ENCODE peak calls at places on chromosomes 12 and 14, in eight cellular contexts. Z is AG09319, C is endodermal cell, W is hepatocyte, X is right lobe of liver, R is mucosa of descending colon, V is GM10248, Y is bronchial epithelial cell. N is an unnamed sample.

GRCh38 chr12:49619286-49619685 is 4.1 kb upstream of the PRPF40B start:
- DNase-seq in Z (no peak), C (no peak), W (no peak), X (no peak), R (no peak), V (no peak), Y (peak; percentile 65), N (no peak)

GRCh38 chr12:115640929-115641328 is 636.6 kb downstream of the MED13L start:
- DNase-seq in Z (no peak), C (no peak), W (no peak), X (no peak), R (no peak), V (no peak), Y (peak; percentile 29), N (no peak)

GRCh38 chr12:100154472-100155247 is 12.0 kb upstream of the BLTP3B start:
- DNase-seq in Z (no peak), C (peak; percentile 99), W (peak; percentile 67), X (peak; percentile 85), R (peak; percentile 89), V (peak; percentile 78), Y (peak; percentile 53), N (no peak)

GRCh38 chr12:4505381-4505986 is 33.2 kb upstream of the RAD51AP1 start:
- DNase-seq in Z (no peak), C (no peak), W (no peak), X (no peak), R (no peak), V (no peak), Y (peak; percentile 7), N (peak; percentile 12)

GRCh38 chr12:100128509-100128908 is 14.2 kb downstream of the BLTP3B start:
- DNase-seq in Z (no peak), C (peak; percentile 88), W (peak; percentile 31), X (no peak), R (no peak), V (no peak), Y (peak; percentile 72), N (no peak)

GRCh38 chr12:114684098-114684869 is at the start of gene TBX3:
- DNase-seq in Z (peak; percentile 99), C (peak; percentile 99), W (peak; percentile 99), X (peak; percentile 96), R (peak; percentile 94), V (no peak), Y (peak; percentile 74), N (peak; percentile 98)

GRCh38 chr14:90820958-90821357 is 4.7 kb upstream of the TTC7B start:
- DNase-seq in Z (no peak), C (no peak), W (no peak), X (peak; percentile 70), R (peak; percentile 46), V (peak; percentile 46), Y (peak; percentile 75), N (no peak)

GRCh38 chr14:69013943-69014782 is 35.1 kb upstream of the ACTN1 start:
- DNase-seq in Z (no peak), C (peak; percentile 91), W (peak; percentile 78), X (peak; percentile 82), R (peak; percentile 87), V (no peak), Y (peak; percentile 81), N (no peak)

GRCh38 chr14:101495827-101496778 is 65.2 kb upstream of the DIO3 start:
- DNase-seq in Z (no peak), C (peak; percentile 60), W (no peak), X (peak; percentile 75), R (no peak), V (no peak), Y (no peak), N (no peak)

GRCh38 chr14:75379930-75380270 is 47.9 kb upstream of the JDP2 start:
- DNase-seq in Z (no peak), C (no peak), W (no peak), X (no peak), R (no peak), V (no peak), Y (no peak), N (no peak)

GRCh38 chr12:23980826-23981225 is 31.4 kb upstream of the SOX5 start:
- DNase-seq in Z (no peak), C (no peak), W (no peak), X (no peak), R (no peak), V (no peak), Y (peak; percentile 8), N (no peak)

GRCh38 chr14:72822946-72823611 is 70.8 kb downstream of the DPF3 start:
- DNase-seq in Z (no peak), C (no peak), W (no peak), X (no peak), R (no peak), V (no peak), Y (no peak), N (no peak)

GRCh38 chr14:72617391-72618011 is 276.4 kb downstream of the DPF3 start:
- DNase-seq in Z (peak; percentile 39), C (no peak), W (no peak), X (no peak), R (no peak), V (no peak), Y (no peak), N (peak; percentile 55)

GRCh38 chr14:64727551-64728071 is 23.4 kb downstream of the PLEKHG3 start:
- DNase-seq in Z (no peak), C (peak; percentile 34), W (no peak), X (peak; percentile 49), R (peak; percentile 42), V (no peak), Y (no peak), N (no peak)
- TF ChIP-seq CTCF in Z (no peak), C (no peak), W (no peak), X (no peak), R (no peak), V (no peak), Y (no peak), N (no peak)

GRCh38 chr12:7439579-7440505 is 4.1 kb downstream of the CD163L1 start:
- DNase-seq in Z (peak; percentile 4), C (peak; percentile 96), W (peak; percentile 71), X (peak; percentile 61), R (peak; percentile 77), V (no peak), Y (peak; percentile 36), N (no peak)
- TF ChIP-seq CTCF in Z (no peak), C (peak; percentile 72), W (no peak), X (no peak), R (no peak), V (no peak), Y (no peak), N (no peak)

GRCh38 chr12:92929957-92930356 is 862 bp upstream of the EEA1 start:
- DNase-seq in Z (no peak), C (no peak), W (no peak), X (no peak), R (no peak), V (no peak), Y (no peak), N (no peak)
- TF ChIP-seq CTCF in Z (no peak), C (no peak), W (no peak), X (no peak), R (no peak), V (no peak), Y (no peak), N (no peak)

GRCh38 chr12:8499616-8500015 is 13.7 kb upstream of the CLEC4D start:
- DNase-seq in Z (no peak), C (peak; percentile 53), W (no peak), X (no peak), R (no peak), V (no peak), Y (no peak), N (no peak)
- TF ChIP-seq CTCF in Z (no peak), C (peak; percentile 95), W (peak; percentile 11), X (no peak), R (no peak), V (no peak), Y (no peak), N (no peak)